ENCODE peak calls at places on chromosomes 4 and X, in six cellular contexts. Z, F, L, T, I and B are unnamed samples.

GRCh38 chr4:107643021-107643420 is 77.0 kb downstream of the PAPSS1 start:
- DNase-seq in Z (no peak), T (no peak), L (no peak), F (no peak), I (no peak), B (no peak)

GRCh38 chr4:85734446-85734845 is 259.5 kb downstream of the ARHGAP24 start:
- DNase-seq in F (no peak), T (no peak), L (no peak), Z (no peak), I (no peak), B (no peak)

GRCh38 chrX:119708936-119709335 is 16.0 kb upstream of the SEPTIN6 start:
- DNase-seq in Z (no peak), I (no peak), L (no peak), F (no peak), T (no peak), B (no peak)

GRCh38 chr4:93436000-93436626 is 392.4 kb upstream of the ATOH1 start:
- DNase-seq in I (no peak), Z (no peak), F (no peak), L (no peak), T (no peak), B (no peak)

GRCh38 chr4:8079916-8080753 is 78.5 kb downstream of the ABLIM2 start:
- DNase-seq in I (no peak), F (no peak), T (peak; percentile 40), Z (no peak), L (no peak), B (no peak)

GRCh38 chr4:76809594-76810305 is 88.2 kb downstream of the SOWAHB start:
- DNase-seq in T (no peak), I (no peak), Z (no peak), F (no peak), L (no peak), B (no peak)

GRCh38 chr4:51885371-51885770 is 42.4 kb downstream of the DCUN1D4 start:
- DNase-seq in I (no peak), Z (no peak), T (no peak), F (no peak), L (peak; percentile 36), B (peak; percentile 7)

GRCh38 chr4:186345184-186345583 is 79.2 kb downstream of the F11 start:
- DNase-seq in T (no peak), I (no peak), L (no peak), F (no peak), Z (no peak), B (no peak)

GRCh38 chrX:42714981-42715688 is 62.8 kb downstream of the PPP1R2C start:
- DNase-seq in I (peak; percentile 88), L (peak; percentile 52), T (peak; percentile 18), F (peak; percentile 46), Z (no peak), B (peak; percentile 47)

GRCh38 chr4:54586343-54586953 is 71.3 kb upstream of the KIT start:
- DNase-seq in T (no peak), L (no peak), I (no peak), F (no peak), Z (no peak), B (no peak)

GRCh38 chr4:7348946-7349900 is 85.5 kb downstream of the PSAPL1 start:
- DNase-seq in Z (no peak), I (no peak), F (no peak), T (no peak), L (no peak), B (no peak)

GRCh38 chrX:12390301-12390700 is 252.0 kb downstream of the FRMPD4 start:
- DNase-seq in L (no peak), T (no peak), I (no peak), F (no peak), Z (no peak), B (no peak)

GRCh38 chr4:182928061-182928460 is 10.9 kb upstream of the DCTD start:
- DNase-seq in Z (no peak), T (no peak), F (no peak), L (no peak), I (no peak), B (no peak)

GRCh38 chr4:125517831-125518230 is 203.1 kb downstream of the FAT4 start:
- DNase-seq in Z (no peak), T (no peak), L (no peak), I (no peak), F (no peak), B (no peak)

GRCh38 chr4:128583753-128584712 is 225.5 kb upstream of the JADE1 start:
- DNase-seq in F (peak; percentile 54), I (peak; percentile 96), Z (no peak), T (peak; percentile 49), L (no peak), B (no peak)

GRCh38 chr4:57233391-57233790 is 123.2 kb upstream of the IGFBP7 start:
- DNase-seq in L (no peak), T (no peak), Z (no peak), F (no peak), I (no peak), B (no peak)

GRCh38 chrX:143632625-143633387 is 3.1 kb downstream of the SLITRK4 start:
- DNase-seq in F (no peak), Z (no peak), I (no peak), T (no peak), L (no peak), B (no peak)

GRCh38 chr4:85475631-85476233 is 782 bp downstream of the ARHGAP24 start:
- DNase-seq in T (peak; percentile 35), L (no peak), I (peak; percentile 37), F (peak; percentile 45), Z (no peak), B (peak; percentile 60)

GRCh38 chr4:6689506-6689960 is 4.1 kb upstream of the S100P start:
- DNase-seq in Z (no peak), I (no peak), F (no peak), T (no peak), L (no peak), B (no peak)

GRCh38 chrX:135095715-135096114 is 24.6 kb downstream of the ETDB start:
- DNase-seq in T (no peak), I (no peak), Z (no peak), L (no peak), F (no peak), B (no peak)

GRCh38 chr4:118124977-118125376 is 90.7 kb downstream of the NDST3 start:
- DNase-seq in I (no peak), Z (no peak), F (no peak), T (no peak), L (no peak), B (no peak)

GRCh38 chr4:148776944-148777343 is 334.7 kb upstream of the NR3C2 start:
- DNase-seq in Z (no peak), T (no peak), I (no peak), L (no peak), F (no peak), B (no peak)

GRCh38 chr4:127209580-127210095 is 423.1 kb upstream of the INTU start:
- DNase-seq in L (no peak), Z (no peak), I (no peak), F (no peak), T (no peak), B (no peak)